ENCODE peak calls at places on chromosomes 6 and 20, in five cellular contexts. Q is Calu3, N is SW 1271, K is AG08396, J is astrocyte of the spinal cord. L is an unnamed sample.

GRCh38 chr6:47093169-47093568 is 51.0 kb upstream of the ADGRF1 start:
- DNase-seq in Q (no peak), N (no peak), K (no peak), J (no peak), L (no peak)

GRCh38 chr6:52573295-52573694 is 3.6 kb downstream of the TRAM2 start:
- DNase-seq in Q (no peak), N (no peak), K (no peak), J (no peak), L (no peak)

GRCh38 chr6:147222160-147222838 is 18.1 kb downstream of the STXBP5 start:
- DNase-seq in Q (no peak), N (no peak), K (no peak), J (peak), L (no peak)

GRCh38 chr6:159880412-159880811 is 10.4 kb upstream of the MAS1 start:
- DNase-seq in Q (no peak), N (no peak), K (no peak), J (no peak), L (no peak)

GRCh38 chr6:74932214-74932923 is 273.5 kb downstream of the COL12A1 start:
- DNase-seq in Q (no peak), N (no peak), K (no peak), J (no peak), L (no peak)

GRCh38 chr6:46473866-46474265 is 17.4 kb downstream of the RCAN2 start:
- DNase-seq in Q (no peak), N (no peak), K (no peak), J (no peak), L (no peak)

GRCh38 chr20:36270744-36271638 is 34.7 kb downstream of the AAR2 start:
- DNase-seq in Q (no peak), N (no peak), K (no peak), J (no peak), L (no peak)

GRCh38 chr6:37460805-37461204 is 27.8 kb downstream of the CMTR1 start:
- DNase-seq in Q (no peak), N (no peak), K (no peak), J (peak), L (no peak)

GRCh38 chr6:42629845-42630244 is 66.0 kb downstream of the UBR2 start:
- DNase-seq in Q (no peak), N (no peak), K (no peak), J (no peak), L (no peak)

GRCh38 chr6:35082733-35083403 is 58.3 kb downstream of the TCP11 start:
- DNase-seq in Q (no peak), N (no peak), K (no peak), J (peak), L (peak)

GRCh38 chr6:42745083-42745637 is 743 bp downstream of the TBCC start:
- DNase-seq in Q (peak), N (no peak), K (peak), J (peak), L (no peak)

GRCh38 chr20:59147197-59147596 is 16.4 kb upstream of the ZNF831 start:
- DNase-seq in Q (no peak), N (no peak), K (no peak), J (no peak), L (no peak)

GRCh38 chr6:112286010-112286409 is 31.6 kb upstream of the LAMA4 start:
- DNase-seq in Q (no peak), N (no peak), K (no peak), J (no peak), L (no peak)

GRCh38 chr20:36491901-36492617 is 49.3 kb upstream of the MYL9 start:
- DNase-seq in Q (no peak), N (no peak), K (no peak), J (peak), L (no peak)

GRCh38 chr20:63024573-63025392 is 18.0 kb upstream of the BHLHE23 start:
- DNase-seq in Q (no peak), N (no peak), K (no peak), J (no peak), L (peak)

GRCh38 chr6:2917065-2917464 is 14.0 kb upstream of the SERPINB9 start:
- DNase-seq in Q (no peak), N (no peak), K (no peak), J (no peak), L (no peak)

GRCh38 chr20:17693534-17694001 is 6.2 kb upstream of the BANF2 start:
- DNase-seq in Q (no peak), N (no peak), K (no peak), J (no peak), L (no peak)

GRCh38 chr20:40769677-40770285 is 80.7 kb upstream of the MAFB start:
- DNase-seq in Q (no peak), N (no peak), K (no peak), J (no peak), L (no peak)

GRCh38 chr20:43189614-43190331 is at the start of gene PTPRT:
- DNase-seq in Q (no peak), N (no peak), K (peak), J (no peak), L (no peak)

GRCh38 chr6:21899708-21900107 is 306.2 kb downstream of the SOX4 start:
- DNase-seq in Q (no peak), N (no peak), K (no peak), J (no peak), L (no peak)

GRCh38 chr6:111610548-111611172 is 5.0 kb upstream of the TRAF3IP2 start:
- DNase-seq in Q (no peak), N (no peak), K (no peak), J (no peak), L (no peak)

GRCh38 chr6:89073014-89073620 is 7.4 kb upstream of the PNRC1 start:
- DNase-seq in Q (no peak), N (no peak), K (no peak), J (no peak), L (no peak)